ENCODE peak calls at places on chromosomes 3 and 15, in four cellular contexts. One of them, this sample, is unnamed.

GRCh38 chr3:187963677-187964385 is 190.1 kb upstream of the LPP start:
- DNase-seq in activated B cell treated with CpG ODN at 0.5 μM for 24 hours: no peak
- DNase-seq in NCI-H1436: no peak
- DNase-seq in GM06990: no peak
- DNase-seq in this sample: no peak

GRCh38 chr3:150699068-150699635 is 4.6 kb downstream of the ERICH6 start:
- DNase-seq in GM06990: no peak
- DNase-seq in NCI-H1436: no peak
- DNase-seq in activated B cell treated with CpG ODN at 0.5 μM for 24 hours: no peak
- DNase-seq in this sample: no peak

GRCh38 chr3:80889643-80890042 is 871.8 kb downstream of the GBE1 start:
- DNase-seq in NCI-H1436: no peak
- DNase-seq in GM06990: no peak
- DNase-seq in activated B cell treated with CpG ODN at 0.5 μM for 24 hours: no peak
- DNase-seq in this sample: no peak

GRCh38 chr3:54631507-54632280 is 296.2 kb downstream of the LRTM1 start:
- DNase-seq in GM06990: no peak
- DNase-seq in activated B cell treated with CpG ODN at 0.5 μM for 24 hours: no peak
- DNase-seq in NCI-H1436: no peak
- DNase-seq in this sample: no peak

GRCh38 chr3:30667250-30667585 is 60.8 kb downstream of the TGFBR2 start:
- DNase-seq in NCI-H1436: no peak
- DNase-seq in activated B cell treated with CpG ODN at 0.5 μM for 24 hours: no peak
- DNase-seq in GM06990: no peak
- DNase-seq in this sample: no peak

GRCh38 chr3:134527037-134527436 is 41.2 kb downstream of the CEP63 start:
- DNase-seq in NCI-H1436: no peak
- DNase-seq in GM06990: peak
- DNase-seq in activated B cell treated with CpG ODN at 0.5 μM for 24 hours: no peak
- DNase-seq in this sample: no peak

GRCh38 chr15:65375871-65376552 is 1.8 kb downstream of the IGDCC3 start:
- DNase-seq in NCI-H1436: no peak
- DNase-seq in GM06990: no peak
- DNase-seq in activated B cell treated with CpG ODN at 0.5 μM for 24 hours: no peak
- DNase-seq in this sample: no peak

GRCh38 chr3:186882881-186883685 is 40.6 kb downstream of the ADIPOQ start:
- DNase-seq in NCI-H1436: no peak
- DNase-seq in activated B cell treated with CpG ODN at 0.5 μM for 24 hours: no peak
- DNase-seq in GM06990: no peak
- DNase-seq in this sample: no peak

GRCh38 chr3:176046717-176047116 is 1150.6 kb downstream of the TBL1XR1 start:
- DNase-seq in NCI-H1436: no peak
- DNase-seq in activated B cell treated with CpG ODN at 0.5 μM for 24 hours: no peak
- DNase-seq in GM06990: no peak
- DNase-seq in this sample: no peak